ENCODE peak calls at places on chromosome 1, in four cellular contexts. P is NCI-H1105 treated with DMSO at 0.1 percent for 48 hours, L is endothelial cell, J is memory B cell. W is an unnamed sample.

GRCh38 chr1:206717237-206717989 is 32.7 kb downstream of the MAPKAPK2 start:
- DNase-seq in L (no peak), P (no peak), J (no peak), W (no peak)

GRCh38 chr1:6275826-6276764 is 15.2 kb upstream of the GPR153 start:
- DNase-seq in L (no peak), J (no peak), P (no peak), W (no peak)

GRCh38 chr1:161013104-161013590 is 7.8 kb downstream of the F11R start:
- DNase-seq in L (no peak), J (no peak), P (no peak), W (no peak)

GRCh38 chr1:86429122-86429725 is 5.3 kb downstream of the CLCA2 start:
- DNase-seq in P (no peak), L (no peak), J (no peak), W (no peak)

GRCh38 chr1:172909606-172910326 is 141.0 kb downstream of the TNFSF18 start:
- DNase-seq in P (no peak), J (no peak), L (no peak), W (no peak)

GRCh38 chr1:7576946-7577657 is 194.0 kb upstream of the VAMP3 start:
- DNase-seq in P (no peak), J (no peak), L (no peak), W (peak)

GRCh38 chr1:206467915-206468314 is 2.4 kb upstream of the IKBKE start:
- DNase-seq in P (no peak), L (no peak), J (no peak), W (no peak)

GRCh38 chr1:25899792-25900191 is 6.4 kb downstream of the STMN1 start:
- DNase-seq in P (peak), L (no peak), J (no peak), W (no peak)

GRCh38 chr1:201740609-201741231 is 88.2 kb upstream of the IPO9 start:
- DNase-seq in J (no peak), P (no peak), L (no peak), W (no peak)